ENCODE peak calls at places on chromosomes 13 and 19, in five cellular contexts. V is A549, O is bronchial epithelial cell, U is BJ, X is GM06990. F is an unnamed sample.

GRCh38 chr13:26786651-26787295 is 26.2 kb upstream of the GPR12 start:
- DNase-seq in V (no peak), O (no peak), U (no peak), X (no peak), F (no peak)

GRCh38 chr13:80454245-80454644 is 113.3 kb upstream of the SPRY2 start:
- DNase-seq in V (no peak), O (peak), U (no peak), X (peak), F (no peak)

GRCh38 chr19:2591537-2592291 is 110.8 kb downstream of the GNG7 start:
- DNase-seq in V (no peak), O (no peak), U (no peak), X (no peak), F (no peak)

GRCh38 chr13:106610511-106610910 is 42.6 kb upstream of the ARGLU1 start:
- DNase-seq in V (no peak), O (peak), U (peak), X (no peak), F (no peak)

GRCh38 chr13:45932611-45933182 is 81.1 kb upstream of the SIAH3 start:
- DNase-seq in V (no peak), O (no peak), U (no peak), X (no peak), F (no peak)

GRCh38 chr19:2808129-2808941 is 11.3 kb upstream of the ZNF554 start:
- DNase-seq in V (no peak), O (no peak), U (no peak), X (no peak), F (no peak)

GRCh38 chr19:11268783-11269267 is 6.5 kb upstream of the DOCK6 start:
- DNase-seq in V (no peak), O (peak), U (no peak), X (no peak), F (no peak)

GRCh38 chr13:49629196-49629938 is 1.1 kb downstream of the ARL11 start:
- DNase-seq in V (no peak), O (no peak), U (no peak), X (no peak), F (no peak)

GRCh38 chr13:35144496-35144895 is 202.4 kb downstream of the NBEA start:
- DNase-seq in V (no peak), O (peak), U (no peak), X (no peak), F (no peak)

GRCh38 chr13:102333320-102334181 is 68.3 kb downstream of the FGF14 start:
- DNase-seq in V (no peak), O (no peak), U (no peak), X (no peak), F (no peak)

GRCh38 chr13:112686364-112686763 is 3.5 kb upstream of the ATP11A start:
- DNase-seq in V (no peak), O (no peak), U (no peak), X (no peak), F (no peak)

GRCh38 chr19:14116918-14117578 is 514 bp downstream of the PRKACA start:
- DNase-seq in V (no peak), O (no peak), U (no peak), X (no peak), F (no peak)

GRCh38 chr13:97600438-97601080 is 166.6 kb downstream of the RAP2A start:
- DNase-seq in V (no peak), O (peak), U (peak), X (no peak), F (no peak)

GRCh38 chr13:64758520-64758919 is 2471.6 kb downstream of the PCDH9 start:
- DNase-seq in V (no peak), O (no peak), U (peak), X (no peak), F (no peak)

GRCh38 chr13:40191186-40191980 is 475.1 kb downstream of the FOXO1 start:
- DNase-seq in V (no peak), O (no peak), U (no peak), X (no peak), F (no peak)

GRCh38 chr19:55552620-55553019 is 7.3 kb upstream of the SBK3 start:
- DNase-seq in V (no peak), O (peak), U (peak), X (no peak), F (peak)

GRCh38 chr19:47509973-47510372 is 4.9 kb downstream of the NAPA start:
- DNase-seq in V (no peak), O (peak), U (no peak), X (no peak), F (no peak)

GRCh38 chr19:53172892-53173291 is 14.0 kb upstream of the ZNF347 start:
- DNase-seq in V (no peak), O (peak), U (no peak), X (no peak), F (no peak)

GRCh38 chr13:23992722-23993438 is 95.6 kb upstream of the C1QTNF9B start:
- DNase-seq in V (no peak), O (no peak), U (no peak), X (no peak), F (no peak)

GRCh38 chr19:43934055-43934984 is 762 bp downstream of the ZNF45 start:
- DNase-seq in V (peak), O (peak), U (no peak), X (no peak), F (no peak)

GRCh38 chr13:23868521-23868920 is 20.7 kb downstream of the MIPEP start:
- DNase-seq in V (no peak), O (peak), U (no peak), X (no peak), F (peak)

GRCh38 chr13:103510007-103510406 is 443.8 kb upstream of the SLC10A2 start:
- DNase-seq in V (no peak), O (no peak), U (no peak), X (no peak), F (no peak)

GRCh38 chr13:32905864-32906180 is 110.4 kb upstream of the KL start:
- DNase-seq in V (no peak), O (no peak), U (no peak), X (no peak), F (no peak)

GRCh38 chr19:6532244-6532999 is 1.6 kb downstream of the TNFSF9 start:
- DNase-seq in V (no peak), O (no peak), U (no peak), X (peak), F (no peak)

GRCh38 chr19:34393629-34394028 is 10.6 kb upstream of the PDCD2L start:
- DNase-seq in V (no peak), O (no peak), U (no peak), X (no peak), F (no peak)

GRCh38 chr19:50224986-50225747 is 21.7 kb downstream of the MYH14 start:
- DNase-seq in V (no peak), O (no peak), U (no peak), X (no peak), F (no peak)

GRCh38 chr19:48613024-48613851 is 1.6 kb downstream of the FAM83E start:
- DNase-seq in V (no peak), O (no peak), U (no peak), X (no peak), F (no peak)

GRCh38 chr13:109704771-109705628 is 81.4 kb downstream of the IRS2 start:
- DNase-seq in V (peak), O (peak), U (no peak), X (no peak), F (no peak)
- H3K4me3 ChIP-seq in V (peak), O (no peak), U (no peak), X (no peak), F (no peak)

GRCh38 chr13:30157616-30157993 is 149.7 kb downstream of the KATNAL1 start:
- DNase-seq in V (no peak), O (no peak), U (no peak), X (peak), F (no peak)

GRCh38 chr13:30156826-30157615 is 150.3 kb downstream of the KATNAL1 start:
- DNase-seq in V (no peak), O (no peak), U (no peak), X (no peak), F (no peak)

GRCh38 chr13:30159446-30159839 is 147.9 kb downstream of the KATNAL1 start:
- DNase-seq in V (no peak), O (peak), U (no peak), X (no peak), F (peak)

GRCh38 chr13:30156270-30156669 is 151.1 kb downstream of the KATNAL1 start:
- DNase-seq in V (no peak), O (no peak), U (no peak), X (no peak), F (no peak)

GRCh38 chr13:30158774-30159445 is 148.4 kb downstream of the KATNAL1 start:
- DNase-seq in V (no peak), O (no peak), U (no peak), X (no peak), F (peak)
- TF ChIP-seq CTCF in V (peak), O (peak), U (peak), X (peak), F (peak)

DNA sequence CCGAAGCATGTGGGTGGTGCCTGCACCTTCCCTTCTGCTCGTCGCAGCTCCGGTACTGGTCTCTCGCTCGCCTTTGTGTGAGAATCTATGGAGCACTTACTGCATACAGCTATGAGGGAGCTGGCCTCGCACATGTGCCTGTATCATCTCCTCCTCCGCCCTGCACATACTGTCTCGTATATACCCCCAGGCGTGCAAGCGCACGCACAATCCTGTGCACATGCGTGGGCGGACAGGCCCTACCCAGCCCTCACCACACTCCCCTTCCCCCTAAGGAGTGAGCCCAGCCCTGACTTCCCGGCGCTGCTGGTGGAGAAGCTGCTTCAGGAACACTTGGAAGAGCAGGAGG is 8.7 kb downstream of the PIK3R2 start:
- DNase-seq in V (no peak), O (no peak), U (no peak), X (no peak), F (no peak)
- H3K4me3 ChIP-seq in V (peak), O (no peak), U (no peak), X (no peak), F (no peak)

GRCh38 chr13:111343186-111343805 is 22.9 kb downstream of the TEX29 start:
- DNase-seq in V (no peak), O (no peak), U (no peak), X (no peak), F (no peak)

GRCh38 chr13:111346281-111346680 is 25.8 kb downstream of the TEX29 start:
- DNase-seq in V (no peak), O (no peak), U (no peak), X (no peak), F (no peak)

GRCh38 chr13:111344471-111345191 is 24.2 kb downstream of the TEX29 start:
- DNase-seq in V (no peak), O (peak), U (no peak), X (no peak), F (peak)

GRCh38 chr13:111345682-111346081 is 25.2 kb downstream of the TEX29 start:
- DNase-seq in V (no peak), O (no peak), U (no peak), X (no peak), F (no peak)

DNA sequence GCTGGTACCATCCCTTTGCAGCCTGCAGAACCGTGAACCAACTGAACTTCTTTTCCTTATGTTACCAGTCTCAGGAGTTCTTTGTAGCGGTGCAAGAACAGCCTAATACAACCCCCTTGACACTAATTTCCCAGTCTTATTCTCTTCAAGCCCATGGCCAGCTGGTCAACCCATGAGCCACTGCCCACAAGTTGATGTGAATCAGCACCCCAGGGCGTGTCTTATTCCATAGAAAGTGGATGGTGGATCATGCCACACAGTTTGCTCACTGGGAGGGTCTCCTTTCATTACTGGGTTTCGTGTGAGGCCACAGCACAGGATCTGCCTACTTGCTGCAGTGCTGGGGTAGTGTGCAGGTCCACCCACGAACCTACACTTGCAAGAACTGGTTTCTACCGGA is 27.0 kb downstream of the TEX29 start:
- DNase-seq in V (no peak), O (no peak), U (no peak), X (no peak), F (no peak)
- TF ChIP-seq CTCF in V (no peak), O (no peak), U (no peak), X (no peak), F (no peak)

GRCh38 chr19:40598121-40598917 is 2.9 kb upstream of the LTBP4 start:
- DNase-seq in V (peak), O (peak), U (no peak), X (peak), F (no peak)
- H3K4me3 ChIP-seq in V (peak), O (no peak), U (peak), X (no peak), F (peak)

GRCh38 chr13:113724016-113724758 is 34.8 kb upstream of the TMEM255B start:
- DNase-seq in V (no peak), O (no peak), U (no peak), X (no peak), F (no peak)

GRCh38 chr13:113726961-113727411 is 32.0 kb upstream of the TMEM255B start:
- DNase-seq in V (no peak), O (peak), U (no peak), X (no peak), F (no peak)

GRCh38 chr13:113722921-113723320 is 36.1 kb upstream of the TMEM255B start:
- DNase-seq in V (no peak), O (no peak), U (no peak), X (no peak), F (no peak)

GRCh38 chr13:113723400-113724015 is 35.5 kb upstream of the TMEM255B start:
- DNase-seq in V (no peak), O (no peak), U (no peak), X (no peak), F (no peak)

DNA sequence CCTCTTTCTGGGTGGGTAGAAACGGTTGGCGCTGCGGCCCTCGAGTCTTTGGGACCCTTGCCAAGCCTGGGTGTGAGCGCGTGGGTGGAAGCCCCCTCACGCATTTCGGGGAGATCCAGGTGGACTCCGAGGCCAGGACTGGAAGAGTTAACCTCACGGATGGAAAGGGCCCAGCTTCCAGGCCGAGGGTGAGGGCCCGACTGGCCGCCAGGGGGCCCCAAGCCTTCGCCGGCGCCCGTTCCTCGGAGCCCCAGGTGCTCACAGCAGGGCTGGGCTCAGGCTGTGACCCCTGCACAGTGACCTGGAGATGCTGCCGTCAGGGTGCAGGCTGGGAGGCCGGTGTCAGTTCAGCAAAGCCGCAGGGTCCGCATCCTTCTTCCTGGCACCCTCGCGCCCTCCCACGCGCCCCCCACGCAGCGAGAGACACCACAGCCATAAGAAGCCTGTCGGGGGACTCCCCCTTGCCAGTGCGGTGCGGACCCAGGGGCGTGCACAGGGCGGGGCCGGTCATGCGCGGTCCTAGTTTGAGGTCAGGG is 34.2 kb upstream of the TMEM255B start:
- DNase-seq in V (peak), O (peak), U (no peak), X (peak), F (no peak)
- TF ChIP-seq CTCF in V (peak), O (peak), U (peak), X (peak), F (peak)

GRCh38 chr19:5395541-5395940 is 54.9 kb upstream of the PTPRS start:
- DNase-seq in V (no peak), O (peak), U (no peak), X (no peak), F (no peak)

GRCh38 chr19:5393088-5393487 is 52.5 kb upstream of the PTPRS start:
- DNase-seq in V (no peak), O (no peak), U (no peak), X (no peak), F (no peak)

GRCh38 chr19:5395996-5396939 is 55.7 kb upstream of the PTPRS start:
- DNase-seq in V (no peak), O (no peak), U (no peak), X (no peak), F (no peak)

GRCh38 chr19:5396963-5397362 is 56.4 kb upstream of the PTPRS start:
- DNase-seq in V (no peak), O (no peak), U (no peak), X (no peak), F (no peak)

GRCh38 chr19:5394907-5395505 is 54.4 kb upstream of the PTPRS start:
- DNase-seq in V (no peak), O (no peak), U (no peak), X (no peak), F (no peak)
- H3K4me3 ChIP-seq in V (no peak), O (no peak), U (no peak), X (no peak), F (no peak)

GRCh38 chr19:45205810-45206209 is 27.2 kb downstream of the BLOC1S3 start:
- DNase-seq in V (no peak), O (no peak), U (no peak), X (no peak), F (no peak)

GRCh38 chr19:45206328-45206727 is 27.7 kb downstream of the BLOC1S3 start:
- DNase-seq in V (no peak), O (no peak), U (no peak), X (no peak), F (no peak)

GRCh38 chr19:45202637-45203036 is 24.1 kb downstream of the BLOC1S3 start:
- DNase-seq in V (no peak), O (no peak), U (no peak), X (no peak), F (no peak)

GRCh38 chr19:45195764-45196163 is 17.2 kb downstream of the BLOC1S3 start:
- DNase-seq in V (no peak), O (no peak), U (peak), X (no peak), F (no peak)

GRCh38 chr19:45200614-45201013 is 22.0 kb downstream of the BLOC1S3 start:
- DNase-seq in V (no peak), O (peak), U (no peak), X (no peak), F (no peak)
- TF ChIP-seq CTCF in V (peak), O (peak), U (peak), X (no peak), F (peak)

GRCh38 chr19:17829855-17830566 is 8.7 kb upstream of the INSL3 start:
- DNase-seq in V (peak), O (peak), U (no peak), X (no peak), F (no peak)
- H3K4me3 ChIP-seq in V (peak), O (peak), U (peak), X (no peak), F (peak)

GRCh38 chr13:111153279-111153976 is 38.3 kb downstream of the ARHGEF7 start:
- DNase-seq in V (peak), O (peak), U (peak), X (peak), F (peak)
- TF ChIP-seq CTCF in V (no peak), O (no peak), U (peak), X (peak), F (peak)